ENCODE peak calls at places on chromosomes 7 and 10, in four cellular contexts. W is ureter, E is H54, H is renal cortical epithelial cell. L is an unnamed sample.

GRCh38 chr7:158672975-158673374 is 31.6 kb downstream of the NCAPG2 start:
- DNase-seq in H (peak), W (no peak), E (no peak), L (no peak)

GRCh38 chr7:122887198-122887597 is 938 bp upstream of the CADPS2 start:
- DNase-seq in W (peak), H (peak), E (peak), L (peak)

GRCh38 chr10:96930469-96930868 is 98.4 kb downstream of the LCOR start:
- DNase-seq in E (no peak), H (no peak), W (no peak), L (no peak)

GRCh38 chr7:28483112-28483511 is 70.8 kb downstream of the CREB5 start:
- DNase-seq in W (no peak), H (peak), E (no peak), L (no peak)

GRCh38 chr10:70331486-70332268 is 47.9 kb upstream of the NPFFR1 start:
- DNase-seq in W (peak), E (peak), H (peak), L (peak)

GRCh38 chr10:110872145-110872983 is 636 bp downstream of the PDCD4 start:
- DNase-seq in W (peak), E (peak), H (peak), L (peak)

GRCh38 chr10:122939819-122940543 is 14.0 kb downstream of the C10orf88 start:
- DNase-seq in W (no peak), E (no peak), H (no peak), L (no peak)

GRCh38 chr7:121366852-121367431 is 29.2 kb downstream of the FAM3C start:
- DNase-seq in E (no peak), H (peak), W (no peak), L (no peak)

GRCh38 chr7:108570146-108570755 is 577 bp downstream of the DNAJB9 start:
- DNase-seq in E (peak), H (peak), W (peak), L (peak)

GRCh38 chr7:158664406-158664805 is 40.2 kb downstream of the NCAPG2 start:
- DNase-seq in E (no peak), H (no peak), W (no peak), L (no peak)

GRCh38 chr10:84140036-84140379 is 699 bp downstream of the GHITM start:
- DNase-seq in H (peak), W (no peak), E (no peak), L (no peak)

GRCh38 chr10:72692897-72693598 is 1.1 kb downstream of the MCU start:
- DNase-seq in E (no peak), W (no peak), H (no peak), L (no peak)

GRCh38 chr7:1563939-1564602 is 5.8 kb downstream of the PSMG3 start:
- DNase-seq in E (no peak), H (no peak), W (no peak), L (no peak)

GRCh38 chr7:129898502-129899160 is 54.1 kb downstream of the UBE2H start:
- DNase-seq in E (no peak), W (no peak), H (no peak), L (no peak)

GRCh38 chr10:77526861-77527617 is 110.6 kb downstream of the KCNMA1 start:
- DNase-seq in E (no peak), W (no peak), H (no peak), L (no peak)

GRCh38 chr7:837001-837400 is 4.7 kb downstream of the SUN1 start:
- DNase-seq in E (no peak), W (no peak), H (no peak), L (no peak)

GRCh38 chr10:21021231-21021630 is 124.1 kb upstream of the NEBL start:
- DNase-seq in H (no peak), W (no peak), E (no peak), L (no peak)

GRCh38 chr7:46565257-46565656 is 644.2 kb upstream of the IGFBP3 start:
- DNase-seq in E (no peak), H (peak), W (no peak), L (no peak)

GRCh38 chr10:282294-283139 is 147.3 kb downstream of the ZMYND11 start:
- DNase-seq in E (no peak), H (peak), W (no peak), L (no peak)

L was measured in stomach.